ENCODE peak calls at places on chromosome 6, in nine cellular contexts. N, I, H, X, Z, Y, L, S and V are unnamed samples.

GRCh38 chr6:26189905-26190304 is 102.7 kb downstream of the HFE start:
- DNase-seq in I (no peak), H (no peak), L (no peak), Z (no peak), X (no peak), S (no peak), N (no peak), Y (no peak), V (no peak)

GRCh38 chr6:154341876-154342275 is 14.7 kb downstream of the IPCEF1 start:
- DNase-seq in X (no peak), N (no peak), Z (no peak), Y (no peak), H (no peak), I (no peak), L (no peak), S (no peak), V (no peak)

GRCh38 chr6:135546680-135547418 is 49.3 kb upstream of the AHI1 start:
- DNase-seq in X (no peak), Z (no peak), S (no peak), Y (no peak), L (no peak), H (no peak), N (no peak), I (no peak), V (no peak)

GRCh38 chr6:109934293-109934692 is 43.8 kb upstream of the GPR6 start:
- DNase-seq in S (no peak), I (no peak), X (no peak), N (no peak), Y (no peak), L (no peak), H (no peak), Z (no peak), V (no peak)

GRCh38 chr6:5084192-5084786 is 852 bp upstream of the PPP1R3G start:
- DNase-seq in I (peak; percentile 72), Y (no peak), S (peak; percentile 61), Z (peak; percentile 73), H (no peak), L (no peak), X (no peak), N (peak; percentile 75), V (no peak)

GRCh38 chr6:57108691-57109090 is 18.7 kb downstream of the ZNF451 start:
- DNase-seq in L (no peak), N (no peak), I (no peak), H (peak; percentile 38), Y (no peak), X (no peak), Z (no peak), S (no peak), V (no peak)

GRCh38 chr6:33118525-33119123 is 42.8 kb downstream of the HLA-DPB1 start:
- DNase-seq in H (no peak), X (peak; percentile 66), N (no peak), Y (no peak), L (peak; percentile 44), I (peak; percentile 46), Z (no peak), S (peak; percentile 80), V (no peak)

GRCh38 chr6:139567095-139567494 is 192.6 kb upstream of the CITED2 start:
- DNase-seq in H (no peak), X (no peak), N (no peak), Z (no peak), S (no peak), Y (no peak), I (no peak), L (no peak), V (no peak)

GRCh38 chr6:125534430-125535263 is 214.8 kb upstream of the HEY2 start:
- DNase-seq in L (no peak), H (no peak), N (no peak), Z (no peak), I (no peak), S (no peak), Y (no peak), X (no peak), V (no peak)

GRCh38 chr6:124590001-124590400 is 372.2 kb upstream of the RNF217 start:
- DNase-seq in L (peak; percentile 73), Y (no peak), H (no peak), Z (no peak), N (no peak), S (no peak), I (no peak), X (no peak), V (no peak)

GRCh38 chr6:135738646-135739045 is 112.9 kb upstream of the PDE7B start:
- DNase-seq in L (no peak), X (no peak), H (no peak), S (no peak), Z (no peak), N (no peak), Y (no peak), I (no peak), V (no peak)

GRCh38 chr6:32070814-32071466 is 32.7 kb downstream of the CYP21A2 start:
- DNase-seq in S (no peak), X (no peak), N (peak; percentile 89), L (no peak), I (no peak), Z (peak; percentile 88), H (no peak), Y (no peak), V (no peak)

GRCh38 chr6:15504581-15505350 is 158.1 kb downstream of the DTNBP1 start:
- DNase-seq in H (no peak), I (peak; percentile 87), L (peak; percentile 90), S (no peak), Y (peak; percentile 39), Z (peak; percentile 85), N (peak; percentile 92), X (peak; percentile 94), V (peak; percentile 82)

GRCh38 chr6:13811627-13812358 is 2.6 kb downstream of the MCUR1 start:
- DNase-seq in S (peak; percentile 11), L (no peak), I (no peak), Z (no peak), Y (no peak), H (no peak), X (no peak), N (no peak), V (no peak)

GRCh38 chr6:127459231-127459641 is at the start of gene KIAA0408:
- DNase-seq in L (no peak), N (peak; percentile 95), I (no peak), S (peak; percentile 72), Z (peak; percentile 63), X (no peak), H (no peak), Y (peak; percentile 62), V (no peak)

GRCh38 chr6:41475737-41476357 is 70.3 kb upstream of the FOXP4 start:
- DNase-seq in Z (no peak), N (no peak), X (peak; percentile 55), Y (no peak), L (no peak), H (no peak), I (no peak), S (no peak), V (no peak)

GRCh38 chr6:127026247-127026646 is 92.2 kb upstream of the RSPO3 start:
- DNase-seq in L (no peak), H (no peak), Y (no peak), S (peak; percentile 27), Z (no peak), I (no peak), N (no peak), X (no peak), V (no peak)

GRCh38 chr6:4563877-4564276 is 212.3 kb upstream of the CDYL start:
- DNase-seq in S (no peak), Y (no peak), I (no peak), X (no peak), Z (no peak), H (no peak), L (no peak), N (no peak), V (no peak)

GRCh38 chr6:164415832-164416563 is 893.4 kb downstream of the C6orf118 start:
- DNase-seq in H (no peak), S (no peak), I (no peak), N (no peak), X (no peak), L (no peak), Z (no peak), Y (no peak), V (no peak)

GRCh38 chr6:164410017-164410416 is 899.4 kb downstream of the C6orf118 start:
- DNase-seq in X (no peak), L (no peak), H (no peak), Z (no peak), N (no peak), Y (no peak), S (no peak), I (no peak), V (no peak)

GRCh38 chr6:164409309-164410009 is 899.9 kb downstream of the C6orf118 start:
- DNase-seq in N (no peak), X (no peak), Z (no peak), Y (no peak), H (no peak), S (no peak), I (no peak), L (no peak), V (no peak)

GRCh38 chr6:164414695-164415094 is 894.7 kb downstream of the C6orf118 start:
- DNase-seq in H (no peak), N (no peak), S (no peak), I (no peak), Z (no peak), L (no peak), X (no peak), Y (no peak), V (no peak)

DNA sequence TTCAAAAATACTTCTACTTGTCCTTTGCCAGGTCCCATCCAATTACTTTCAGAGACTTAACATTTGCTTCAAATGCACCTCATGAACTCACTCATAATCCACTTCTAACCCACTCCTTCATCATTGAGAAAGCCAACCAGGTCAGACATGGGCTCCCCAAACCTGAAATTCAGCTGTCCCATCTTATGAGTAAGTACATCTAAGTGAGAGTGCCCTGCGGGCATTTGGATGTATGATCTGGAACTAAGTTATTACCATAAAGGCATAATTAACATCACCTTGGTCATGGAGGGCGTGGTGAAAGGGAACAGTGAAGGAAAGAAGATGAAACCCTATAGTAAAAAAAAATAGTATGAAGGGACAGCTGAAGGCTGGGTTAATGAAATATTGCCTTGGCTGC is 896.8 kb downstream of the C6orf118 start:
- DNase-seq in L (no peak), N (no peak), I (no peak), H (no peak), Z (no peak), X (no peak), S (no peak), Y (no peak), V (no peak)
- H3K4me3 ChIP-seq in L (no peak overlapping the region), N (no peak overlapping the region), I (no peak overlapping the region), H (no peak overlapping the region), Z (no peak overlapping the region), X (no peak overlapping the region), S (no peak overlapping the region), Y (no peak overlapping the region), V (no peak overlapping the region)

GRCh38 chr6:79385893-79386292 is 151.3 kb downstream of the LCA5 start:
- DNase-seq in S (no peak), N (no peak), H (no peak), L (no peak), Z (no peak), X (no peak), I (no peak), Y (no peak), V (no peak)
- TF ChIP-seq POLR2AphosphoS5 in S (no peak), N (no peak), H (no peak), L (no peak), Z (no peak), X (no peak), I (no peak), Y (no peak), V (no peak)

GRCh38 chr6:35486005-35486925 is 10.6 kb downstream of the TEAD3 start:
- DNase-seq in N (peak; percentile 86), Z (peak; percentile 79), I (peak; percentile 25), Y (peak; percentile 86), H (no peak), X (no peak), S (peak; percentile 94), L (no peak), V (peak; percentile 95)
- H3K4me3 ChIP-seq in N (peak overlapping the region; percentile 34), Z (peak overlapping the region; percentile 29), I (no peak overlapping the region), Y (peak overlapping the region; percentile 32), H (no peak overlapping the region), X (no peak overlapping the region), S (peak overlapping the region; percentile 72), L (no peak overlapping the region), V (peak overlapping the region; percentile 39)

GRCh38 chr6:44247338-44248302 is 719 bp downstream of the HSP90AB1 start:
- DNase-seq in L (no peak), Y (peak; percentile 80), X (peak; percentile 36), I (peak; percentile 76), N (peak; percentile 87), S (peak; percentile 62), H (no peak), Z (peak; percentile 86), V (peak; percentile 75)
- TF ChIP-seq POLR2AphosphoS5 in L (no peak), Y (peak; percentile 54), X (no peak), I (peak; percentile 59), N (peak; percentile 10), S (peak; percentile 5), H (peak; percentile 13), Z (no peak), V (peak; percentile 74)